ENCODE peak calls at places on chromosomes 13 and 19, in ten cellular contexts. L is activated CD4-positive, alpha-beta T cell treated with anti-CD3 and anti-CD28 coated beads, Interleukin-2, amount 50 U/mL, for 1 hour; S is HCT116; F is activated CD8-positive, alpha-beta memory T cell treated with anti-CD3 and anti-CD28 coated beads for 1 hour; R is head of caudate nucleus; P is brain microvascular endothelial cell; A is stimulated activated CD8-positive, alpha-beta memory T cell treated with anti-CD3 and anti-CD28 coated beads, Interleukin-4, amount 100 ng/mL, for 24 hours; V is COLO829; J is CD4-positive, alpha-beta T cell; M is BE2C. O is an unnamed sample.

GRCh38 chr13:48562296-48563066 is 29.6 kb upstream of the RCBTB2 start:
- DNase-seq in P (no peak), J (peak; percentile 47), M (no peak), R (no peak), A (peak; percentile 31), S (no peak), V (no peak), L (peak; percentile 36), F (peak; percentile 24), O (no peak)

GRCh38 chr19:21838646-21839045 is 2.7 kb upstream of the ZNF43 start:
- DNase-seq in V (no peak), J (no peak), R (no peak), A (no peak), M (no peak), F (no peak), P (peak; percentile 2), S (no peak), L (no peak), O (no peak)

GRCh38 chr19:21463449-21464105 is 41.8 kb upstream of the ZNF429 start:
- DNase-seq in V (no peak), R (peak; percentile 55), A (no peak), S (no peak), J (no peak), M (peak; percentile 14), P (no peak), F (no peak), L (peak; percentile 5), O (no peak)

GRCh38 chr19:2324220-2324948 is 4.0 kb downstream of the LSM7 start:
- DNase-seq in S (no peak), J (no peak), P (no peak), V (no peak), R (no peak), A (no peak), L (no peak), M (no peak), F (no peak), O (no peak)

GRCh38 chr19:10861118-10861651 is 10.2 kb upstream of the CARM1 start:
- DNase-seq in F (no peak), V (no peak), P (peak; percentile 45), M (peak; percentile 54), J (no peak), A (no peak), S (peak; percentile 31), R (no peak), L (peak; percentile 34), O (peak; percentile 24)

GRCh38 chr19:6710273-6711077 is 10.0 kb downstream of the C3 start:
- DNase-seq in V (no peak), F (no peak), S (no peak), A (no peak), M (no peak), P (no peak), L (no peak), R (no peak), J (no peak), O (no peak)

GRCh38 chr13:113220877-113221276 is 11.5 kb downstream of the CUL4A start:
- DNase-seq in M (peak; percentile 60), V (no peak), F (no peak), P (no peak), S (no peak), A (no peak), R (no peak), L (peak; percentile 19), J (peak; percentile 3), O (no peak)

GRCh38 chr13:26021956-26022355 is 29.9 kb downstream of the SHISA2 start:
- DNase-seq in P (no peak), J (no peak), A (no peak), R (no peak), F (no peak), V (no peak), S (no peak), M (no peak), L (no peak), O (no peak)

GRCh38 chr13:108227651-108228272 is 9.6 kb downstream of the ABHD13 start:
- DNase-seq in M (peak; percentile 26), P (peak; percentile 35), A (no peak), F (no peak), J (peak; percentile 27), S (peak; percentile 19), L (no peak), R (no peak), V (peak; percentile 35), O (peak; percentile 26)

GRCh38 chr19:45767881-45768643 is 990 bp downstream of the SIX5 start:
- DNase-seq in R (no peak), P (peak; percentile 45), S (no peak), F (no peak), V (no peak), J (no peak), M (no peak), L (no peak), A (peak; percentile 24), O (peak; percentile 54)

GRCh38 chr19:15123031-15123890 is 16.1 kb downstream of the SYDE1 start:
- DNase-seq in J (no peak), A (no peak), V (no peak), S (no peak), L (no peak), M (no peak), P (no peak), R (no peak), F (no peak), O (no peak)

GRCh38 chr19:8041553-8041952 is 11.0 kb upstream of the CCL25 start:
- DNase-seq in J (no peak), S (no peak), M (no peak), A (no peak), V (no peak), P (no peak), F (no peak), L (no peak), R (no peak), O (no peak)

GRCh38 chr13:87042946-87043345 is 628.2 kb upstream of the SLITRK5 start:
- DNase-seq in V (no peak), R (no peak), A (no peak), L (no peak), J (no peak), M (no peak), F (no peak), P (no peak), S (no peak), O (no peak)

GRCh38 chr13:65825039-65825438 is 1405.1 kb downstream of the PCDH9 start:
- DNase-seq in L (no peak), M (no peak), V (no peak), A (no peak), S (no peak), R (no peak), P (no peak), F (no peak), J (no peak), O (no peak)

O was measured in GM03348.